ENCODE peak calls at places on chromosomes 7 and 10, in seven cellular contexts. L is stimulated activated naive CD8-positive, alpha-beta T cell treated with anti-CD3 and anti-CD28 coated beads, Interleukin-15, amount 100 ng/mL, for 72 hours; O is activated CD4-positive, alpha-beta T cell treated with anti-CD3 and anti-CD28 coated beads, Interleukin-2, amount 50 U/mL, for 24 hours; T is stomach; C is stimulated activated CD4-positive, alpha-beta T cell treated with anti-CD3 and anti-CD28 coated beads, Interleukin-2, amount 100 ng/mL, for 24 hours; V is T-cell; B is amygdala. K is an unnamed sample.

GRCh38 chr7:29328050-29328449 is 133.5 kb downstream of the CHN2 start:
- DNase-seq in L (no peak), O (no peak), T (no peak), C (no peak), V (no peak), B (no peak), K (no peak)

GRCh38 chr7:2185715-2186114 is 47.0 kb downstream of the MAD1L1 start:
- DNase-seq in L (no peak), O (no peak), T (no peak), C (no peak), V (no peak), B (no peak), K (no peak)

GRCh38 chr7:105810556-105810955 is 65.8 kb downstream of the ATXN7L1 start:
- DNase-seq in L (no peak), O (no peak), T (no peak), C (peak), V (no peak), B (no peak), K (no peak)

GRCh38 chr10:113746188-113746950 is 5.1 kb upstream of the PLEKHS1 start:
- DNase-seq in L (no peak), O (no peak), T (no peak), C (no peak), V (no peak), B (no peak), K (no peak)

GRCh38 chr10:103612462-103613365 is 119.2 kb downstream of the NEURL1 start:
- DNase-seq in L (no peak), O (no peak), T (no peak), C (no peak), V (no peak), B (no peak), K (no peak)

GRCh38 chr7:16298221-16298620 is 123.1 kb downstream of the CRPPA start:
- DNase-seq in L (no peak), O (no peak), T (no peak), C (no peak), V (no peak), B (no peak), K (no peak)

GRCh38 chr7:3107889-3108570 is 64.4 kb upstream of the CARD11 start:
- DNase-seq in L (no peak), O (no peak), T (no peak), C (no peak), V (no peak), B (no peak), K (no peak)

GRCh38 chr7:193538-194256 is 1.3 kb downstream of the FAM20C start:
- DNase-seq in L (no peak), O (no peak), T (no peak), C (no peak), V (no peak), B (no peak), K (no peak)

GRCh38 chr10:589961-590680 is 99.3 kb downstream of the DIP2C start:
- DNase-seq in L (no peak), O (no peak), T (no peak), C (no peak), V (no peak), B (no peak), K (no peak)

GRCh38 chr7:35818513-35818912 is 17.7 kb downstream of the SEPTIN7 start:
- DNase-seq in L (no peak), O (no peak), T (no peak), C (no peak), V (no peak), B (no peak), K (no peak)